ENCODE peak calls at places on chromosomes 11 and 22, in five cellular contexts. B, M, R, G and A are unnamed samples. For H3K4me1 and H3K9me3, the result is how much of the 10 kb centered on the place peaks cover.

GRCh38 chr11:59221438-59221837 is 8.7 kb upstream of the MPEG1 start:
- DNase-seq in R (no peak), B (no peak), G (no peak), M (no peak), A (no peak)

GRCh38 chr11:47983464-47984397 is 3.4 kb downstream of the PTPRJ start:
- DNase-seq in B (no peak), R (no peak), M (no peak), G (no peak), A (no peak)

GRCh38 chr11:40417627-40418026 is 1041.8 kb downstream of the LRRC4C start:
- DNase-seq in G (no peak), B (no peak), M (no peak), R (no peak), A (no peak)

GRCh38 chr11:112961146-112961668 is at the start of gene NCAM1:
- DNase-seq in G (peak), B (peak), R (peak), M (peak), A (peak)

GRCh38 chr11:62418136-62418535 is 697 bp upstream of the SCGB1A1 start:
- DNase-seq in R (no peak), M (no peak), G (no peak), B (peak), A (no peak)

GRCh38 chr11:47494996-47495855 is 46.3 kb upstream of the RAPSN start:
- DNase-seq in R (no peak), M (no peak), B (no peak), G (no peak), A (no peak)

GRCh38 chr11:120054016-120054752 is 83.7 kb downstream of the TRIM29 start:
- DNase-seq in M (no peak), G (no peak), B (no peak), R (no peak), A (no peak)

GRCh38 chr11:3905080-3905953 is 49.9 kb downstream of the STIM1 start:
- DNase-seq in R (no peak), B (no peak), G (peak), M (no peak), A (peak)

GRCh38 chr22:46421272-46421671 is 85.8 kb downstream of the TRMU start:
- DNase-seq in M (no peak), B (peak), R (no peak), G (no peak), A (no peak)

GRCh38 chr11:8290122-8290810 is 26.6 kb upstream of the LMO1 start:
- DNase-seq in B (no peak), G (no peak), M (no peak), R (no peak), A (peak)

GRCh38 chr11:47243454-47243853 is 5.2 kb downstream of the ACP2 start:
- DNase-seq in B (no peak), M (no peak), G (no peak), R (no peak), A (no peak)

GRCh38 chr11:102237096-102237735 is 80.1 kb upstream of the BIRC3 start:
- DNase-seq in M (no peak), R (no peak), B (no peak), G (no peak), A (no peak)

GRCh38 chr11:45929486-45930030 is 7.1 kb downstream of the LARGE2 start:
- DNase-seq in M (no peak), B (peak), G (no peak), R (no peak), A (peak)

GRCh38 chr11:76802621-76803020 is 19.5 kb downstream of the TSKU start:
- DNase-seq in R (no peak), M (peak), B (no peak), G (no peak), A (no peak)

GRCh38 chr22:24810043-24810749 is 4.2 kb downstream of the SGSM1 start:
- DNase-seq in M (no peak), B (no peak), G (no peak), R (no peak), A (no peak)

GRCh38 chr11:11239959-11240358 is 113.1 kb downstream of the CSNK2A3 start:
- DNase-seq in M (no peak), B (no peak), G (no peak), R (no peak), A (no peak)

GRCh38 chr11:11789735-11790369 is 51.9 kb upstream of the USP47 start:
- DNase-seq in G (peak), B (no peak), M (no peak), R (no peak), A (no peak)

GRCh38 chr11:94926271-94926625 is 47.1 kb downstream of the CWC15 start:
- DNase-seq in B (no peak), R (no peak), G (no peak), M (no peak), A (no peak)

GRCh38 chr22:42174062-42174461 is 43.5 kb upstream of the CYP2D6 start:
- DNase-seq in M (no peak), R (no peak), B (no peak), G (no peak), A (no peak)

GRCh38 chr11:57491371-57492061 is 24.0 kb downstream of the SLC43A1 start:
- DNase-seq in R (peak), G (no peak), M (peak), B (peak), A (peak)

GRCh38 chr11:83401506-83402225 is 115.5 kb upstream of the CCDC90B start:
- DNase-seq in G (no peak), R (no peak), M (no peak), B (no peak), A (no peak)

GRCh38 chr11:7555067-7555699 is 41.4 kb downstream of the PPFIBP2 start:
- DNase-seq in G (peak), R (peak), B (peak), M (no peak), A (peak)

GRCh38 chr22:38422615-38423511 is 32.1 kb downstream of the KCNJ4 start:
- DNase-seq in G (no peak), M (no peak), B (peak), R (no peak), A (no peak)

GRCh38 chr11:70319694-70320093 is 49.2 kb downstream of the PPFIA1 start:
- DNase-seq in G (no peak), R (peak), M (no peak), B (no peak), A (no peak)

GRCh38 chr22:19992481-19992911 is 24.1 kb downstream of the ARVCF start:
- DNase-seq in B (peak), R (no peak), G (no peak), M (no peak), A (no peak)

GRCh38 chr11:95994340-95994728 is 70.4 kb upstream of the MTMR2 start:
- DNase-seq in M (no peak), B (no peak), R (no peak), G (no peak), A (no peak)

GRCh38 chr11:115498354-115498753 is 5.9 kb downstream of the CADM1 start:
- DNase-seq in G (no peak), M (no peak), R (no peak), B (no peak), A (no peak)

GRCh38 chr11:125443767-125444311 is 52.2 kb downstream of the FEZ1 start:
- DNase-seq in G (no peak), B (no peak), M (no peak), R (no peak), A (no peak)

GRCh38 chr22:42769574-42770447 is 49.1 kb upstream of the A4GALT start:
- DNase-seq in B (peak), M (no peak), R (peak), G (peak), A (peak)

GRCh38 chr22:20249797-20250354 is 18.2 kb downstream of the RTN4R start:
- DNase-seq in B (no peak), R (no peak), G (peak), M (no peak), A (peak)

GRCh38 chr11:8342821-8343681 is 79.4 kb upstream of the LMO1 start:
- DNase-seq in R (no peak), G (no peak), B (no peak), M (no peak), A (no peak)

GRCh38 chr11:1772270-1773130 is 8.8 kb upstream of the CTSD start:
- DNase-seq in R (no peak), M (peak), B (peak), G (peak), A (peak)

GRCh38 chr22:42396621-42397331 is 35.4 kb downstream of the NFAM1 start:
- DNase-seq in R (no peak), B (peak), G (peak), M (no peak), A (peak)

GRCh38 chr11:123590296-123590912 is 64.0 kb downstream of the SCN3B start:
- DNase-seq in R (no peak), B (no peak), G (peak), M (no peak), A (peak)

GRCh38 chr11:65598258-65598699 is 2.7 kb upstream of the KCNK7 start:
- DNase-seq in G (no peak), M (no peak), B (peak), R (no peak), A (no peak)

GRCh38 chr11:5749836-5750235 is 4.2 kb upstream of the OR52N4 start:
- DNase-seq in M (no peak), B (no peak), R (no peak), G (no peak), A (no peak)

GRCh38 chr11:12845739-12846358 is 163.3 kb upstream of the RASSF10 start:
- DNase-seq in G (no peak), M (no peak), R (peak), B (peak), A (no peak)

GRCh38 chr11:119419834-119420492 is 3.0 kb downstream of the THY1 start:
- DNase-seq in M (no peak), G (no peak), R (no peak), B (no peak), A (no peak)

GRCh38 chr11:121595717-121596156 is 143.0 kb upstream of the SORL1-AS1 start:
- DNase-seq in R (no peak), B (no peak), G (no peak), M (no peak), A (no peak)

GRCh38 chr22:22043296-22044078 is 60.9 kb upstream of the TOP3B start:
- DNase-seq in R (no peak), M (no peak), B (no peak), G (no peak), A (no peak)
- H3K4me1 ChIP-seq in R (under half), M (under half), B (under half), G (under half), A (under half)

GRCh38 chr11:27603376-27603775 is 96.8 kb upstream of the LIN7C start:
- DNase-seq in B (no peak), G (no peak), R (no peak), M (no peak), A (no peak)
- H3K27ac ChIP-seq in B (no peak), G (no peak), R (no peak), M (no peak), A (no peak)

DNA sequence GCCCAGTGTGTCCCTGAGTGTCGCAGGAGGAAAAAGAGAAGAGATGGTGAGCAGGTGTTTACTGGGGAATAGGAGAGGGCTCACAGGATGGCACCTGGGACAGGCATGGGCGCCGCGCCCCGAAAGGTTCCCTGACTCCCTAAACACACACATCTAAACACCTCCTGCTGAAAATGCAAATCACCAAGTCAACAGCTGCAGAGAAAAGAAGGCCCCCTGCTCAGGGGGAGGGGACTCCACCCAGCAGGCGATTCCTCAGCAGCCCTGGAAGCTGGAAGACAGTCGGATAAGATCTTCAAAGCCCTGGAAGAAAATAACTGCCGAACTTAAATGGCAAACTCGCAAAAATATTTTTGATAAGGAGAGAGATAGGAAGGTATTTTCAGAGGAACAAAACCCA is 377.2 kb downstream of the BRD1 start:
- DNase-seq in B (no peak), M (no peak), G (no peak), R (no peak), A (no peak)
- H3K9me3 ChIP-seq in B (under half), M (under half), G (under half), R (under half), A (under half)

GRCh38 chr11:64090811-64091516 is 55.2 kb downstream of the FLRT1 start:
- DNase-seq in R (no peak), B (no peak), G (no peak), M (no peak), A (no peak)
- H3K4me1 ChIP-seq in R (under half), B (under half), G (under half), M (under half), A (under half)